ENCODE peak calls at places on chromosome 10, in six cellular contexts. T, V, W, N, J and D are unnamed samples.

GRCh38 chr10:70227548-70228320 is 5.5 kb downstream of the PPA1 start:
- DNase-seq in V (no peak), W (no peak), T (no peak), N (no peak), J (no peak), D (no peak)

GRCh38 chr10:482036-482435 is 207.4 kb downstream of the DIP2C start:
- DNase-seq in J (no peak), N (no peak), T (no peak), W (no peak), V (peak), D (no peak)

GRCh38 chr10:95097805-95098204 is 28.5 kb upstream of the CYP2C8 start:
- DNase-seq in T (no peak), V (no peak), N (no peak), J (no peak), W (no peak), D (no peak)

GRCh38 chr10:22333167-22333566 is 12.1 kb upstream of the SPAG6 start:
- DNase-seq in N (no peak), T (no peak), V (no peak), J (no peak), W (no peak), D (no peak)

GRCh38 chr10:109274681-109275080 is 648.6 kb downstream of the XPNPEP1 start:
- DNase-seq in J (no peak), V (no peak), T (no peak), W (no peak), N (no peak), D (no peak)

GRCh38 chr10:108452483-108453060 is 1288.1 kb upstream of the SORCS1 start:
- DNase-seq in J (no peak), N (no peak), T (no peak), W (no peak), V (no peak), D (no peak)

GRCh38 chr10:110395350-110396283 is 90.9 kb upstream of the SMNDC1 start:
- DNase-seq in W (peak), V (no peak), T (no peak), J (peak), N (no peak), D (no peak)

GRCh38 chr10:3935141-3935540 is 150.1 kb upstream of the KLF6 start:
- DNase-seq in T (no peak), V (no peak), N (peak), W (no peak), J (peak), D (peak)

GRCh38 chr10:15113766-15114165 is 16.6 kb downstream of the RPP38 start:
- DNase-seq in J (no peak), V (no peak), T (no peak), N (no peak), W (no peak), D (no peak)

GRCh38 chr10:103736044-103736443 is 119.3 kb downstream of the SH3PXD2A start:
- DNase-seq in W (no peak), N (no peak), J (no peak), V (no peak), T (no peak), D (no peak)
- H3K27ac ChIP-seq in W (no peak), N (no peak), J (no peak), V (no peak), T (peak), D (no peak)

DNA sequence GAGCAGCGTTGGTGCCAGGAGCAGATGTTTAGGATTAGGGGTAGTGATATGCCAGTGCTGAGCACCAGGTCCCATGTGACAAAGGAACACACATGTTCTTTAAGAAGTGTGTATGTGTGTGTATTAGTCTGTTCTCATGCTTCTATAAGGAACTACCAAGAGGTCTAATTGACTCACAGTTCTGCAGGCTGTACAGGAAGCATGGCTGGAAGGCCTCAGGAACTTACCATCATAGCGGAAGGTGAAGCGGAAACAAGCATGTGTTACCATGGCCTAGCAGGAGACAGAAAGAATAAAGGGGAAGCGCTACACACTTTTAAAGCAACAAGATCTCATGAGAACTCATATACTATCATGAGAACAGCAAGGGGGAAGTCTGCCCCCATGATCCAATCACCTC is 22.8 kb upstream of the PDZD8 start:
- DNase-seq in W (no peak), N (no peak), J (no peak), V (no peak), T (no peak), D (no peak)
- H3K27ac ChIP-seq in W (no peak), N (no peak), J (no peak), V (no peak), T (no peak), D (no peak)

DNA sequence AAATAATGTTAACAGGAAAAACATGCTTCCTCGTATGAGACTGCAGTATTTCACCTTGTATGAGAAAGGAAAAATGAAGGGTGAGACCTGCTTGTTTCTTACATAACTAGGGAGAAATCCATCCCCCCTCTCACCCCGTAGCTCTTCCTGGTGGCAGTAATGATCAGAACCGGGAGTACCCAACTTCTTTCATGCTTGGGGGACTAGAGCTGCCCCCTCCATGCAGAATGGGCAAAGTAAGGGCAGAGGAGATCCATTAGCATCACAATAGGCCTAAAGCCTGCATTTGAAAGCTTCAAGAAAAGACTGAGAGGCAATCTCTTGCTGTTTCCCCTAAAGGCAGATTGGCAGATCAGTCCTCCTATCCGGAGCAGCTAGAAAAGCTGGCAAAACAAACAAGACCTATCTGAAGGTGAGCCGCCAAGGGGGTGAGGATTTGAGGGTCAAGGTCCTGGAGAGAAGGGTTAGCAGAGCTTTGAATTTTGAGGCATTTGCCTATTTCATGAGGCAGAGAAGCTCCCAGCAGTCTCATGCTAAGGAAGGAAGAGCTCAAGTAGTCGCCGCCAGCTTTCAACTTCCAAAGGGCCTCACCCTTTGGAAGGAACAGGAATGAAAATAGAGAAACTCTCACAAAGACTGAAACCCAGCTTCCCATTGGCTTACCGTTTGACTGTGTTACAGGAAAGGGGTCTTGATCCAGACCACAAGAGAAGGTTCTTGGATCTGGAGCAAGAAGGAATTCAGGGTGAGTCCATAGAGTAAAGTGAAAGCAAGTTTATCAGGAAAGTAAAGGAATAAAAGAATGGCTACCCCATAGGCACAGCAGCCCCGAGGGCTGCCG is 36.2 kb downstream of the BAG3 start:
- DNase-seq in J (no peak), N (no peak), T (no peak), W (no peak), V (no peak), D (no peak)
- H3K27ac ChIP-seq in J (peak), N (no peak), T (peak), W (no peak), V (peak), D (peak)

DNA sequence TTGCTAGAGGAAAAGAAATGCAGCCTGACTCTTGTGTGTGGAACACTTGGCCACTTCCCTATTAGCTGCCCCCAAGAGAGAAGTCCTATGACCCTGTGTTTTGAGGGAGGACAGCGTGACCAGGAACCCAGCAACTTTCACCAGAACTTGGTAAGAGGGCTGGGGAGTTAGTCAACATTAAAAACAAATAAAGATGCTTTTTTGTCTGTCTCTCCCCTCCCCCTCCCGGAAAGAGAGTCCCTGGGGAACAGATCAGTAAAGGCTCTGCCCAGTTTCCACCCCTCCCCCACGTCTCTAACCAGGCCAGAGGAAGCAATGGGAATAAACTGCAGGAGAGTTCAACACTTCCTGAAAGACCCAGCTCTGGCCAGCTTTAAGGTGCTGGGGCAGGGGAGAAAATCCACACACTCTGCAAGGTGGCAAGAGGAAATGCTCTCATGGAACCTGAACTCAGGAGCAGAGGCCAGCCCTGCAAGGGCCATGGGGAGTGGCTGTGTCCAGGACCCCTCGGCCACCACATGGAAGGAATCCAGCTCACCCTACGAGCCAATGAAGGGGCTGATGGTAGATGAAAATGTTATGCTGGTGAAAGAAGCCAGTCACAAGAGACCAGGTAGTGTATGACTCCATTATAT is 21.5 kb downstream of the SH3PXD2A start:
- DNase-seq in J (no peak), T (peak), N (peak), W (peak), V (no peak), D (peak)
- H3K27ac ChIP-seq in J (no peak), T (peak), N (peak), W (peak), V (peak), D (peak)

DNA sequence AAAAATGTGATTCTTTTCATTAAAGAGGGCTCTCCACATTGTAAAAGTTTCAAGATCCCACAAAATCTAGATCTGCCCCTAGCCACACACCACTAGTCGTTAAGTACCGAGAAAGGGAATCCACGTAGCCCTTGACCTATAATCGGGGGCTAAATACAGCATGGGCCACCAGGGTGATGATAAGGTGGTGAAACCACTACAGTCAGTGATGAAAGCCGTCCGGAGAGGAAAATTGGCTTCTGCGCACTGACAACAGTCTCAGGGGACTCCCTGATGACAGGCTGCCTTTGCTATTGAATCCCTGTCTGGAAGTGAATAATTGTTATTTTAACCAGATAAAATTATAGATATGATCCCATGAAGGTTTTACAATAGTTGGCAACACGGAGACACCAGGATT is 4.6 kb downstream of the TECTB start:
- DNase-seq in J (no peak), T (no peak), N (no peak), W (no peak), V (no peak), D (peak)
- H3K27ac ChIP-seq in J (no peak), T (no peak), N (no peak), W (no peak), V (peak), D (no peak)

GRCh38 chr10:68876246-68876918 is 24.7 kb upstream of the DDX50 start:
- DNase-seq in W (no peak), N (no peak), J (no peak), T (no peak), V (no peak), D (no peak)
- H3K27ac ChIP-seq in W (no peak), N (no peak), J (peak), T (no peak), V (no peak), D (no peak)

GRCh38 chr10:8112942-8113442 is 58.5 kb downstream of the GATA3 start:
- DNase-seq in T (no peak), N (no peak), V (no peak), J (no peak), W (no peak), D (no peak)

GRCh38 chr10:8112230-8112915 is 57.9 kb downstream of the GATA3 start:
- DNase-seq in N (no peak), V (no peak), J (no peak), W (no peak), T (no peak), D (no peak)

GRCh38 chr10:8116474-8116873 is 62.0 kb downstream of the GATA3 start:
- DNase-seq in N (no peak), J (no peak), W (no peak), T (no peak), V (no peak), D (no peak)

GRCh38 chr10:8114741-8115340 is 60.4 kb downstream of the GATA3 start:
- DNase-seq in V (no peak), T (no peak), N (no peak), J (no peak), W (no peak), D (no peak)

DNA sequence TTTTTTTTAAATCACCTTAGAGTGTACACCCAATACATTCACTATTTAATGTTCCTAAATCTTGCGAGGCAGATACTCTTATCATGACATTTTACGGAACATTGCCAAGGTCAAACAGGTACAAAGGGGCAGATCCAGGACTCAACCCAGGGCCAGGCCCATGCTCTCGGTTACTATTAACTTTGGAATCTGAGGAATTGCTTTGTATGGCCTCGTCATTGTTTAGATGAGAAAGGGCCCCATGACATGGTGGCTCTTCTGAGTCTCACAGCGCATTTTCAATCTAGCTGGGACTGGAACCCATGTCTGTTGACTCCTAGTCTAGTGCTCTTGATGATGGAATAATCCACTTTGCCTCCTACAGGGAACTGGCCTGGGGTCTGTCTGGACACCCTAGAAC is 59.1 kb downstream of the GATA3 start:
- DNase-seq in T (no peak), V (no peak), W (no peak), N (no peak), J (no peak), D (no peak)
- H3K27ac ChIP-seq in T (no peak), V (no peak), W (no peak), N (no peak), J (no peak), D (no peak)